ENCODE peak calls at places on chromosomes 3 and 15, in eight cellular contexts. O is GM23338, T is spleen, Z is HL-60, P is suprapubic skin, K is esophagus muscularis mucosa, L is breast epithelium, B is Panc1. F is an unnamed sample.

GRCh38 chr3:30535515-30535914 is 70.9 kb upstream of the TGFBR2 start:
- DNase-seq in K (no peak), L (no peak), T (no peak), P (no peak), O (no peak), B (no peak), Z (no peak), F (no peak)

GRCh38 chr3:129768728-129769127 is 124.8 kb downstream of the TMCC1 start:
- DNase-seq in B (no peak), O (no peak), L (no peak), K (no peak), P (no peak), Z (no peak), T (no peak), F (no peak)

GRCh38 chr3:72183489-72183888 is 398.5 kb upstream of the PROK2 start:
- DNase-seq in P (no peak), T (no peak), K (no peak), Z (no peak), O (no peak), L (no peak), B (no peak), F (no peak)

GRCh38 chr3:124599779-124600693 is 130.2 kb upstream of the UMPS start:
- DNase-seq in P (no peak), B (no peak), O (no peak), K (no peak), Z (no peak), L (no peak), T (no peak), F (no peak)

GRCh38 chr3:136463170-136463569 is 213.0 kb downstream of the PCCB start:
- DNase-seq in T (no peak), P (no peak), O (no peak), K (no peak), L (no peak), Z (no peak), B (no peak), F (no peak)

GRCh38 chr3:51388286-51389029 is 2.6 kb upstream of the RBM15B start:
- DNase-seq in Z (no peak), K (no peak), O (peak), T (no peak), L (no peak), B (no peak), P (no peak), F (no peak)

GRCh38 chr3:45411081-45411480 is 22.7 kb downstream of the LARS2 start:
- DNase-seq in L (no peak), Z (no peak), P (no peak), T (no peak), B (no peak), K (no peak), O (no peak), F (no peak)

GRCh38 chr3:97138914-97139541 is 324.6 kb downstream of the EPHA6 start:
- DNase-seq in L (no peak), T (no peak), B (no peak), O (peak), P (no peak), K (no peak), Z (peak), F (no peak)

GRCh38 chr3:12629560-12629959 is 34.4 kb downstream of the RAF1 start:
- DNase-seq in P (no peak), B (no peak), L (no peak), Z (no peak), T (no peak), K (no peak), O (no peak), F (no peak)
- H3K27ac ChIP-seq in P (no peak), B (no peak), L (no peak), Z (no peak), T (no peak), K (no peak), O (no peak), F (peak)

GRCh38 chr3:150183619-150184425 is 213.1 kb upstream of the PFN2 start:
- DNase-seq in T (peak), K (peak), B (peak), O (peak), L (peak), Z (peak), P (peak), F (peak)
- H3K4me3 ChIP-seq in T (peak), K (peak), B (peak), O (peak), L (peak), Z (no peak), P (peak), F (peak)

DNA sequence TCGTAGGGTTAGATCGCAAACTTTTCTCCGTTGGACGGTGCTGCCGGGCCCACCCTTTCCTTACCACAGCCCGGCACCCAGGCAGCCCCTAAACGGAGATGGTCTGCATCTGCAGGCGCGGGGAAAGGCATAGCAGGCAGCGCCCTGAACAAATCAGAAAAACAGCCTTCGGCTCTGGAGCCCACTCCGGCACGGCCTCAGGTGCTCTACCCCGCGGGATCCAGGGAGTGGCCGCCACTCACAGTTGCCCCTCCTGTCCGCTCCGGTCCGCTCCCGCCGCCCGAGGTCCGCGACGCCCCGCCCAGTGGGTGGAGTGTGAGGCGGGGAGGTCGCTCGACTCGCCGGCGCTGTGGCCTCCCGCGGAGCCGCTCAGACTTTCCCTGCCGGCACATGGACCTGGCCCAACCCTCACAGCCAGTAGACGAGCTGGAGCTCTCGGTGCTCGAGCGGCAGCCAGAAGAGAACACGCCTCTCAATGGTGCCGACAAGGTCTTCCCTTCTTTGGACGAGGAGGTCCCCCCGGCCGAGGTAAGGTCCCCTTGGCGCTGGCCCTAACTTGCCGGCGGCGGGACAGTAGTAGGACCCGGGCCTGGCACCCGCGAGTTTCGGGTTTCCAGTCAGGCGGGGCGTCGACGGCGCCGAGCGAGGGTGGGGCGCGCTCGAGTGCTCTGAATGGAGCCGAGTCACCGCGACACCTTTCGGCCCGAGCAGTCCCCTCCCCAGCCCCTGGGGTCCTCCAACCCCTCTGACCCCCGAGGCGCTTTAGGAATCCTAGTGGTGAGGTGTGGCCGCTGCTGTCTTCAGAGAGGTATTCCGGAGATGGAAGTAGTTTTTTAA is at the start of gene C3orf52:
- DNase-seq in B (peak), Z (peak), L (peak), P (peak), K (peak), T (peak), O (peak), F (no peak)
- TF ChIP-seq POLR2AphosphoS5 in B (peak), Z (no peak), L (peak), P (no peak), K (peak), T (no peak), O (peak), F (no peak)

GRCh38 chr15:57031082-57031481 is 112.6 kb downstream of the TCF12 start:
- DNase-seq in K (no peak), P (no peak), O (no peak), T (no peak), B (no peak), Z (no peak), L (no peak), F (no peak)
- H3K27ac ChIP-seq in K (no peak), P (peak), O (no peak), T (no peak), B (no peak), Z (no peak), L (peak), F (no peak)